ENCODE peak calls at places on chromosomes 4 and X, in four cellular contexts. K is GM04504, U is SHP77, W is OCI-M1. Z is an unnamed sample.

GRCh38 chr4:87989765-87990164 is 14.3 kb downstream of the SPP1 start:
- DNase-seq in K (no peak), W (no peak), U (no peak), Z (no peak)

GRCh38 chr4:94757192-94758140 is at the start of gene BMPR1B:
- DNase-seq in W (no peak), U (no peak), K (peak; percentile 32), Z (peak; percentile 87)

GRCh38 chr4:68476191-68476590 is 28.9 kb downstream of the TMPRSS11E start:
- DNase-seq in U (no peak), K (peak; percentile 22), W (no peak), Z (no peak)

GRCh38 chr4:4461850-4462249 is 74.9 kb downstream of the NSG1 start:
- DNase-seq in K (no peak), U (no peak), W (no peak), Z (no peak)

GRCh38 chrX:129738466-129739308 is at the start of gene XPNPEP2:
- DNase-seq in K (no peak), W (no peak), U (no peak), Z (no peak)

GRCh38 chr4:10746371-10747143 is 62.0 kb upstream of the CLNK start:
- DNase-seq in U (no peak), W (no peak), K (no peak), Z (peak; percentile 61)

GRCh38 chrX:136667446-136668168 is 19.6 kb downstream of the CD40LG start:
- DNase-seq in K (no peak), U (no peak), W (no peak), Z (no peak)

GRCh38 chr4:38869511-38869910 is 1.9 kb downstream of the FAM114A1 start:
- DNase-seq in K (no peak), U (no peak), W (no peak), Z (no peak)

GRCh38 chr4:16294455-16294854 is 68.2 kb upstream of the TAPT1 start:
- DNase-seq in W (peak; percentile 54), U (no peak), K (peak; percentile 24), Z (no peak)

GRCh38 chrX:38080808-38081207 is 74.5 kb downstream of the SYTL5 start:
- DNase-seq in W (no peak), U (no peak), K (no peak), Z (no peak)

GRCh38 chrX:134551365-134552095 is 91.6 kb downstream of the HPRT1 start:
- DNase-seq in U (no peak), W (no peak), K (no peak), Z (peak; percentile 52)

GRCh38 chr4:152605641-152606304 is 69.9 kb upstream of the FBXW7 start:
- DNase-seq in W (no peak), K (peak; percentile 68), U (no peak), Z (peak; percentile 74)

GRCh38 chr4:118969359-118969758 is 80.7 kb downstream of the SYNPO2 start:
- DNase-seq in U (peak; percentile 14), K (no peak), W (peak; percentile 83), Z (peak; percentile 73)

GRCh38 chrX:55143621-55144020 is 54.8 kb downstream of the PAGE2 start:
- DNase-seq in K (no peak), W (no peak), U (no peak), Z (no peak)

GRCh38 chr4:55447826-55448225 is 52.1 kb downstream of the TMEM165 start:
- DNase-seq in W (no peak), K (no peak), U (no peak), Z (peak; percentile 50)

GRCh38 chrX:120308959-120309872 is 2.0 kb downstream of the TMEM255A start:
- DNase-seq in U (no peak), W (peak; percentile 89), K (no peak), Z (peak; percentile 78)

GRCh38 chrX:16712116-16712824 is at the start of gene CTPS2:
- DNase-seq in K (no peak), W (peak; percentile 71), U (peak; percentile 37), Z (peak; percentile 72)

GRCh38 chrX:129641941-129642340 is 12.8 kb downstream of the APLN start:
- DNase-seq in K (no peak), U (no peak), W (peak; percentile 54), Z (peak; percentile 16)

GRCh38 chr4:15186826-15187225 is 184.5 kb downstream of the CPEB2 start:
- DNase-seq in U (no peak), K (no peak), W (no peak), Z (no peak)

GRCh38 chr4:87066403-87067119 is 131.8 kb downstream of the AFF1 start:
- DNase-seq in K (no peak), W (no peak), U (no peak), Z (peak; percentile 31)

GRCh38 chr4:77433102-77433733 is 172.4 kb upstream of the CXCL13 start:
- DNase-seq in U (peak; percentile 63), K (no peak), W (peak; percentile 88), Z (peak; percentile 58)

GRCh38 chr4:145931403-145931802 is 7.2 kb downstream of the ZNF827 start:
- DNase-seq in W (no peak), K (no peak), U (no peak), Z (no peak)

GRCh38 chr4:153497091-153497531 is 31.0 kb downstream of the TMEM131L start:
- DNase-seq in K (no peak), U (no peak), W (no peak), Z (peak; percentile 29)